ENCODE peak calls at places on chromosomes 3 and 15, in four cellular contexts. E is PC-3, Z is fibroblast of lung, X is skeletal muscle cell. T is an unnamed sample.

GRCh38 chr3:136545664-136546266 is 206.4 kb downstream of the STAG1 start:
- DNase-seq in E (peak), Z (peak), X (no peak), T (peak)

GRCh38 chr15:81060470-81060869 is 59.7 kb downstream of the TLNRD1 start:
- DNase-seq in E (no peak), Z (no peak), X (no peak), T (no peak)

GRCh38 chr3:133662256-133662773 is 574 bp upstream of the TOPBP1 start:
- DNase-seq in E (peak), Z (peak), X (no peak), T (peak)

GRCh38 chr3:195160257-195160898 is 110.6 kb downstream of the XXYLT1 start:
- DNase-seq in E (peak), Z (peak), X (no peak), T (no peak)

GRCh38 chr15:89195836-89196235 is 25.5 kb downstream of the RLBP1 start:
- DNase-seq in E (no peak), Z (no peak), X (no peak), T (peak)

GRCh38 chr3:28846948-28847527 is 433.8 kb upstream of the RBMS3 start:
- DNase-seq in E (no peak), Z (no peak), X (no peak), T (no peak)

GRCh38 chr3:197030379-197031314 is 1.0 kb upstream of the MELTF start:
- DNase-seq in E (no peak), Z (no peak), X (no peak), T (no peak)

GRCh38 chr15:90174140-90174891 is 26.8 kb upstream of the SEMA4B start:
- DNase-seq in E (no peak), Z (peak), X (peak), T (peak)

GRCh38 chr3:144403040-144403457 is 431.4 kb downstream of the DIPK2A start:
- DNase-seq in E (peak), Z (peak), X (no peak), T (no peak)

GRCh38 chr3:102005551-102005950 is 156.2 kb downstream of the NFKBIZ start:
- DNase-seq in E (peak), Z (no peak), X (no peak), T (no peak)
- H3K4me3 ChIP-seq in E (no peak), Z (no peak), X (no peak), T (no peak)

DNA sequence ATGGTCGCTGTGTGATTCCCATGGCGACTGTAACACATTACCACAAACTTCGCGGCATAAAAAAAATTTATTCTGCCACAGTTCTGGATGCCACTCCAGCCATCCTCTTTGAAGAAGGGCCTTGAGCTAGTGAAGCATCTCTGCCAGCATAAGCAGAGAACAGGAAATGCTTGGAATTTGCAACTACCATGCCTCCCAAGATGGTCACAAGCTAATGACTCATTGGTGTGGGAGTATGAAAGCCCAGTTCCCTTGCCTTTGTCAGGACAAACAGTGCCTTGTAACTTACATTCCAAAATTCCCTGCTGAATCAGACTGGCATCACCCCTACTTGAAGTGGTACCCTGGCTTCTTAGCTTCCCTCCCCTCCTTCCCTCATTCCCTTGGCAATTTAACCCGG is 129.7 kb downstream of the PROS1 start:
- DNase-seq in E (peak), Z (peak), X (peak), T (peak)
- H3K4me3 ChIP-seq in E (no peak), Z (no peak), X (no peak), T (no peak)

GRCh38 chr3:169146112-169146665 is 517.3 kb downstream of the MECOM start:
- DNase-seq in E (peak), Z (peak), X (no peak), T (peak)
- H3K4me3 ChIP-seq in E (peak), Z (peak), X (peak), T (peak)

GRCh38 chr15:56734013-56734625 is 810 bp upstream of the ZNF280D start:
- DNase-seq in E (no peak), Z (no peak), X (no peak), T (no peak)
- H3K4me3 ChIP-seq in E (no peak), Z (no peak), X (no peak), T (no peak)

GRCh38 chr3:143045639-143046038 is 44.3 kb downstream of the U2SURP start:
- DNase-seq in E (no peak), Z (no peak), X (no peak), T (no peak)

GRCh38 chr3:143036557-143036956 is 35.2 kb downstream of the U2SURP start:
- DNase-seq in E (no peak), Z (no peak), X (no peak), T (no peak)

GRCh38 chr3:143037867-143038266 is 36.5 kb downstream of the U2SURP start:
- DNase-seq in E (no peak), Z (no peak), X (no peak), T (no peak)

GRCh38 chr3:143040264-143040879 is 39.0 kb downstream of the U2SURP start:
- DNase-seq in E (peak), Z (peak), X (no peak), T (peak)

GRCh38 chr3:143041901-143042300 is 40.5 kb downstream of the U2SURP start:
- DNase-seq in E (no peak), Z (no peak), X (no peak), T (no peak)
- H3K4me3 ChIP-seq in E (no peak), Z (no peak), X (no peak), T (no peak)

GRCh38 chr3:190040145-190040544 is 80.6 kb downstream of the P3H2 start:
- DNase-seq in E (peak), Z (no peak), X (no peak), T (no peak)

GRCh38 chr3:190036631-190037030 is 84.1 kb downstream of the P3H2 start:
- DNase-seq in E (no peak), Z (no peak), X (peak), T (peak)

GRCh38 chr3:190041333-190042041 is 79.2 kb downstream of the P3H2 start:
- DNase-seq in E (no peak), Z (peak), X (no peak), T (no peak)

GRCh38 chr3:190034446-190034845 is 86.3 kb downstream of the P3H2 start:
- DNase-seq in E (no peak), Z (no peak), X (no peak), T (no peak)

GRCh38 chr3:190038050-190038631 is 82.6 kb downstream of the P3H2 start:
- DNase-seq in E (peak), Z (peak), X (peak), T (peak)
- H3K4me3 ChIP-seq in E (no peak), Z (no peak), X (no peak), T (no peak)

T was measured in astrocyte of the spinal cord.